ENCODE peak calls at places on chromosomes 13 and 19, in seven cellular contexts. One of them, this sample, is unnamed.

GRCh38 chr13:29754486-29754806 is 96.0 kb downstream of the UBL3 start:
- DNase-seq in prostate gland: no peak
- DNase-seq in lung: no peak
- DNase-seq in fibroblast of the aortic adventitia: peak
- DNase-seq in cardiac muscle cell: no peak
- DNase-seq in brain microvascular endothelial cell: peak
- DNase-seq in fibroblast of pulmonary artery: peak
- DNase-seq in this sample: no peak

GRCh38 chr13:75596657-75597182 is 39.4 kb upstream of the LMO7 start:
- DNase-seq in prostate gland: no peak
- DNase-seq in fibroblast of pulmonary artery: no peak
- DNase-seq in lung: no peak
- DNase-seq in fibroblast of the aortic adventitia: peak
- DNase-seq in cardiac muscle cell: no peak
- DNase-seq in brain microvascular endothelial cell: no peak
- DNase-seq in this sample: no peak

GRCh38 chr19:18294467-18294864 is 13.0 kb upstream of the JUND start:
- DNase-seq in brain microvascular endothelial cell: no peak
- DNase-seq in fibroblast of pulmonary artery: no peak
- DNase-seq in cardiac muscle cell: no peak
- DNase-seq in lung: no peak
- DNase-seq in fibroblast of the aortic adventitia: no peak
- DNase-seq in prostate gland: peak
- DNase-seq in this sample: no peak

GRCh38 chr13:114067886-114068722 is 64.3 kb downstream of the RASA3 start:
- DNase-seq in cardiac muscle cell: no peak
- DNase-seq in brain microvascular endothelial cell: no peak
- DNase-seq in fibroblast of pulmonary artery: no peak
- DNase-seq in fibroblast of the aortic adventitia: no peak
- DNase-seq in prostate gland: no peak
- DNase-seq in lung: no peak
- DNase-seq in this sample: no peak

GRCh38 chr13:33483471-33483870 is 197.9 kb upstream of the STARD13 start:
- DNase-seq in lung: no peak
- DNase-seq in brain microvascular endothelial cell: no peak
- DNase-seq in fibroblast of the aortic adventitia: no peak
- DNase-seq in prostate gland: no peak
- DNase-seq in cardiac muscle cell: no peak
- DNase-seq in fibroblast of pulmonary artery: no peak
- DNase-seq in this sample: no peak

GRCh38 chr13:102402292-102402691 is 444 bp upstream of the FGF14 start:
- DNase-seq in fibroblast of pulmonary artery: peak
- DNase-seq in cardiac muscle cell: peak
- DNase-seq in fibroblast of the aortic adventitia: peak
- DNase-seq in lung: no peak
- DNase-seq in brain microvascular endothelial cell: no peak
- DNase-seq in prostate gland: no peak
- DNase-seq in this sample: no peak

GRCh38 chr19:12800873-12801465 is 631 bp downstream of the PRDX2 start:
- DNase-seq in prostate gland: no peak
- DNase-seq in fibroblast of the aortic adventitia: no peak
- DNase-seq in cardiac muscle cell: peak
- DNase-seq in brain microvascular endothelial cell: no peak
- DNase-seq in lung: no peak
- DNase-seq in fibroblast of pulmonary artery: no peak
- DNase-seq in this sample: no peak

GRCh38 chr13:79108914-79109643 is 297.0 kb downstream of the RBM26 start:
- DNase-seq in fibroblast of pulmonary artery: no peak
- DNase-seq in cardiac muscle cell: no peak
- DNase-seq in brain microvascular endothelial cell: no peak
- DNase-seq in fibroblast of the aortic adventitia: no peak
- DNase-seq in prostate gland: no peak
- DNase-seq in lung: no peak
- DNase-seq in this sample: no peak

GRCh38 chr19:48190288-48191284 is 20.1 kb downstream of the ZSWIM9 start:
- DNase-seq in brain microvascular endothelial cell: peak
- DNase-seq in lung: peak
- DNase-seq in cardiac muscle cell: peak
- DNase-seq in fibroblast of pulmonary artery: peak
- DNase-seq in prostate gland: no peak
- DNase-seq in fibroblast of the aortic adventitia: no peak
- DNase-seq in this sample: no peak

GRCh38 chr19:41888926-41889325 is 5.9 kb downstream of the ARHGEF1 start:
- DNase-seq in brain microvascular endothelial cell: no peak
- DNase-seq in fibroblast of the aortic adventitia: no peak
- DNase-seq in cardiac muscle cell: no peak
- DNase-seq in lung: no peak
- DNase-seq in fibroblast of pulmonary artery: no peak
- DNase-seq in prostate gland: no peak
- DNase-seq in this sample: no peak
- TF ChIP-seq CTCF in brain microvascular endothelial cell: no peak
- TF ChIP-seq CTCF in fibroblast of the aortic adventitia: no peak
- TF ChIP-seq CTCF in cardiac muscle cell: no peak
- TF ChIP-seq CTCF in lung: no peak
- TF ChIP-seq CTCF in fibroblast of pulmonary artery: no peak
- TF ChIP-seq CTCF in prostate gland: no peak
- TF ChIP-seq CTCF in this sample: no peak

GRCh38 chr19:52690395-52691214 is 44.2 kb downstream of the ZNF611 start:
- DNase-seq in brain microvascular endothelial cell: peak
- DNase-seq in fibroblast of pulmonary artery: peak
- DNase-seq in prostate gland: peak
- DNase-seq in lung: peak
- DNase-seq in fibroblast of the aortic adventitia: peak
- DNase-seq in cardiac muscle cell: peak
- DNase-seq in this sample: peak

GRCh38 chr19:52691737-52692136 is 43.1 kb downstream of the ZNF611 start:
- DNase-seq in prostate gland: no peak
- DNase-seq in lung: no peak
- DNase-seq in fibroblast of pulmonary artery: no peak
- DNase-seq in fibroblast of the aortic adventitia: no peak
- DNase-seq in brain microvascular endothelial cell: no peak
- DNase-seq in cardiac muscle cell: no peak
- DNase-seq in this sample: no peak

GRCh38 chr19:52689804-52690394 is 44.9 kb downstream of the ZNF611 start:
- DNase-seq in fibroblast of the aortic adventitia: peak
- DNase-seq in brain microvascular endothelial cell: no peak
- DNase-seq in lung: peak
- DNase-seq in cardiac muscle cell: peak
- DNase-seq in fibroblast of pulmonary artery: no peak
- DNase-seq in prostate gland: peak
- DNase-seq in this sample: no peak

GRCh38 chr19:52692431-52693008 is 42.3 kb downstream of the ZNF611 start:
- DNase-seq in fibroblast of the aortic adventitia: no peak
- DNase-seq in fibroblast of pulmonary artery: no peak
- DNase-seq in brain microvascular endothelial cell: no peak
- DNase-seq in prostate gland: no peak
- DNase-seq in lung: no peak
- DNase-seq in cardiac muscle cell: no peak
- DNase-seq in this sample: no peak

GRCh38 chr19:52691215-52691610 is 43.6 kb downstream of the ZNF611 start:
- DNase-seq in fibroblast of the aortic adventitia: no peak
- DNase-seq in prostate gland: no peak
- DNase-seq in fibroblast of pulmonary artery: no peak
- DNase-seq in cardiac muscle cell: no peak
- DNase-seq in brain microvascular endothelial cell: no peak
- DNase-seq in lung: no peak
- DNase-seq in this sample: no peak
- H3K4me3 ChIP-seq in fibroblast of the aortic adventitia: no peak
- H3K4me3 ChIP-seq in prostate gland: peak
- H3K4me3 ChIP-seq in fibroblast of pulmonary artery: peak
- H3K4me3 ChIP-seq in cardiac muscle cell: peak
- H3K4me3 ChIP-seq in brain microvascular endothelial cell: no peak
- H3K4me3 ChIP-seq in lung: no peak
- H3K4me3 ChIP-seq in this sample: no peak

GRCh38 chr19:10768936-10769335 is 51.1 kb downstream of the DNM2 start:
- DNase-seq in fibroblast of pulmonary artery: no peak
- DNase-seq in prostate gland: no peak
- DNase-seq in brain microvascular endothelial cell: no peak
- DNase-seq in fibroblast of the aortic adventitia: no peak
- DNase-seq in cardiac muscle cell: no peak
- DNase-seq in lung: no peak
- DNase-seq in this sample: no peak
- TF ChIP-seq CTCF in fibroblast of pulmonary artery: no peak
- TF ChIP-seq CTCF in prostate gland: no peak
- TF ChIP-seq CTCF in brain microvascular endothelial cell: no peak
- TF ChIP-seq CTCF in fibroblast of the aortic adventitia: no peak
- TF ChIP-seq CTCF in cardiac muscle cell: no peak
- TF ChIP-seq CTCF in lung: no peak
- TF ChIP-seq CTCF in this sample: no peak

GRCh38 chr19:55471266-55471665 is 5.2 kb upstream of the ZNF628 start:
- DNase-seq in cardiac muscle cell: no peak
- DNase-seq in prostate gland: no peak
- DNase-seq in brain microvascular endothelial cell: no peak
- DNase-seq in fibroblast of the aortic adventitia: no peak
- DNase-seq in lung: no peak
- DNase-seq in fibroblast of pulmonary artery: no peak
- DNase-seq in this sample: no peak

GRCh38 chr19:55472463-55472862 is 4.0 kb upstream of the ZNF628 start:
- DNase-seq in fibroblast of pulmonary artery: peak
- DNase-seq in lung: no peak
- DNase-seq in prostate gland: no peak
- DNase-seq in fibroblast of the aortic adventitia: peak
- DNase-seq in cardiac muscle cell: no peak
- DNase-seq in brain microvascular endothelial cell: peak
- DNase-seq in this sample: no peak

GRCh38 chr19:55474269-55475265 is 1.9 kb upstream of the ZNF628 start:
- DNase-seq in lung: no peak
- DNase-seq in cardiac muscle cell: no peak
- DNase-seq in fibroblast of the aortic adventitia: no peak
- DNase-seq in prostate gland: no peak
- DNase-seq in brain microvascular endothelial cell: no peak
- DNase-seq in fibroblast of pulmonary artery: peak
- DNase-seq in this sample: no peak

GRCh38 chr19:55473613-55474012 is 2.8 kb upstream of the ZNF628 start:
- DNase-seq in brain microvascular endothelial cell: no peak
- DNase-seq in cardiac muscle cell: no peak
- DNase-seq in prostate gland: no peak
- DNase-seq in lung: no peak
- DNase-seq in fibroblast of pulmonary artery: no peak
- DNase-seq in fibroblast of the aortic adventitia: no peak
- DNase-seq in this sample: no peak

GRCh38 chr19:55473201-55473600 is 3.2 kb upstream of the ZNF628 start:
- DNase-seq in lung: no peak
- DNase-seq in brain microvascular endothelial cell: no peak
- DNase-seq in prostate gland: no peak
- DNase-seq in fibroblast of pulmonary artery: no peak
- DNase-seq in cardiac muscle cell: no peak
- DNase-seq in fibroblast of the aortic adventitia: no peak
- DNase-seq in this sample: no peak
- H3K4me3 ChIP-seq in lung: no peak
- H3K4me3 ChIP-seq in brain microvascular endothelial cell: no peak
- H3K4me3 ChIP-seq in prostate gland: no peak
- H3K4me3 ChIP-seq in fibroblast of pulmonary artery: no peak
- H3K4me3 ChIP-seq in cardiac muscle cell: no peak
- H3K4me3 ChIP-seq in fibroblast of the aortic adventitia: no peak
- H3K4me3 ChIP-seq in this sample: no peak

This sample was measured in LNCaP clone FGC.